ENCODE peak calls at places on chromosomes 2 and 18, in ten cellular contexts. U is effector CD8-positive, alpha-beta T cell; M is stimulated activated CD4-positive, alpha-beta T cell treated with anti-CD3 and anti-CD28 coated beads, Interleukin-15, amount 100 ng/mL, for 1 hour; D is effector CD4-positive, alpha-beta T cell; R is islet precursor cell; F is cardiac fibroblast; C is HuH-7; S is activated CD4-positive, alpha-beta T cell treated with anti-CD3 and anti-CD28 coated beads, Interleukin-2, amount 50 U/mL, for 1 hour; J is GM04503; B is colonic mucosa. K is an unnamed sample.

GRCh38 chr18:26436176-26437031 is 111.9 kb downstream of the KCTD1 start:
- DNase-seq in F (peak), C (no peak), B (no peak), U (no peak), M (no peak), D (no peak), R (peak), J (peak), S (no peak), K (no peak)

GRCh38 chr2:187552959-187553681 is 1.1 kb downstream of the TFPI start:
- DNase-seq in B (no peak), C (no peak), S (no peak), M (no peak), R (no peak), D (no peak), J (no peak), F (peak), U (no peak), K (no peak)

GRCh38 chr2:20660506-20660905 is 6.4 kb upstream of the GDF7 start:
- DNase-seq in C (no peak), B (no peak), J (no peak), R (no peak), D (no peak), U (no peak), S (no peak), F (no peak), M (no peak), K (no peak)

GRCh38 chr2:208147008-208147407 is 1.1 kb upstream of the CRYGB start:
- DNase-seq in B (no peak), M (no peak), R (no peak), F (no peak), U (no peak), S (no peak), J (no peak), D (no peak), C (no peak), K (no peak)

GRCh38 chr18:22470141-22470510 is 52.4 kb upstream of the CTAGE1 start:
- DNase-seq in F (peak), D (no peak), C (no peak), R (no peak), U (no peak), S (no peak), J (no peak), B (no peak), M (no peak), K (no peak)

GRCh38 chr2:64987001-64987962 is 1.9 kb upstream of the SLC1A4 start:
- DNase-seq in J (no peak), D (no peak), M (no peak), F (peak), B (no peak), C (no peak), S (no peak), U (no peak), R (no peak), K (no peak)

GRCh38 chr2:96665083-96665569 is 22.6 kb downstream of the FER1L5 start:
- DNase-seq in J (peak), B (no peak), S (no peak), C (no peak), F (peak), R (no peak), U (no peak), M (no peak), D (no peak), K (no peak)

GRCh38 chr2:1874101-1874865 is 130.0 kb upstream of the PXDN start:
- DNase-seq in U (no peak), S (no peak), M (no peak), C (no peak), J (no peak), D (no peak), B (no peak), R (no peak), F (no peak), K (no peak)

GRCh38 chr2:134679740-134680139 is 39.1 kb downstream of the TMEM163 start:
- DNase-seq in C (no peak), R (no peak), M (no peak), S (peak), D (peak), F (no peak), J (no peak), B (no peak), U (peak), K (no peak)

GRCh38 chr2:174614261-174614660 is 16.7 kb upstream of the WIPF1 start:
- DNase-seq in B (no peak), R (no peak), M (no peak), S (no peak), C (no peak), F (peak), U (no peak), J (peak), D (no peak), K (no peak)

GRCh38 chr2:56055405-56055804 is 128.4 kb upstream of the CCDC85A start:
- DNase-seq in M (no peak), U (no peak), D (no peak), B (no peak), F (no peak), C (no peak), S (no peak), R (no peak), J (no peak), K (no peak)

GRCh38 chr2:6372317-6372903 is 493.3 kb downstream of the CMPK2 start:
- DNase-seq in B (peak), R (peak), F (no peak), C (peak), U (no peak), M (no peak), S (no peak), J (peak), D (no peak), K (no peak)

GRCh38 chr18:42164556-42164955 is 209.5 kb downstream of the PIK3C3 start:
- DNase-seq in B (no peak), R (no peak), C (no peak), D (no peak), F (peak), J (no peak), S (no peak), M (no peak), U (no peak), K (no peak)

GRCh38 chr2:12412898-12413305 is 303.8 kb upstream of the TRIB2 start:
- DNase-seq in M (no peak), J (no peak), U (no peak), R (peak), C (no peak), B (no peak), F (peak), D (peak), S (no peak), K (no peak)

GRCh38 chr2:109171444-109172334 is 42.7 kb downstream of the SH3RF3 start:
- DNase-seq in J (peak), B (peak), M (no peak), D (no peak), F (peak), C (no peak), S (no peak), R (peak), U (no peak), K (no peak)

GRCh38 chr2:206692971-206693370 is 25.2 kb downstream of the DYTN start:
- DNase-seq in U (no peak), F (no peak), C (no peak), S (no peak), B (no peak), J (no peak), R (no peak), M (no peak), D (no peak), K (no peak)

GRCh38 chr18:57771183-57771582 is 31.9 kb downstream of the ATP8B1 start:
- DNase-seq in B (peak), S (no peak), C (peak), F (no peak), D (no peak), U (no peak), J (no peak), R (no peak), M (no peak), K (no peak)

GRCh38 chr2:56133931-56134629 is 49.7 kb upstream of the CCDC85A start:
- DNase-seq in R (no peak), S (no peak), J (no peak), M (no peak), F (no peak), C (no peak), D (no peak), U (no peak), B (no peak), K (no peak)

GRCh38 chr2:138818479-138818878 is 38.3 kb upstream of the NXPH2 start:
- DNase-seq in B (no peak), F (no peak), D (no peak), S (no peak), J (no peak), C (no peak), M (no peak), R (no peak), U (no peak), K (no peak)

GRCh38 chr2:6965071-6965795 is 48.0 kb downstream of the RNF144A start:
- DNase-seq in R (peak), U (no peak), D (no peak), M (no peak), J (no peak), F (no peak), C (no peak), B (no peak), S (no peak), K (no peak)

GRCh38 chr2:229910832-229911412 is 10.9 kb downstream of the TRIP12 start:
- DNase-seq in S (peak), U (no peak), J (no peak), D (no peak), R (no peak), F (peak), M (no peak), B (no peak), C (peak), K (no peak)

GRCh38 chr2:241391892-241392665 is 36.0 kb downstream of the FARP2 start:
- DNase-seq in D (peak), S (no peak), R (peak), B (peak), F (peak), M (no peak), J (no peak), C (peak), U (no peak), K (no peak)

GRCh38 chr18:14086459-14087231 is 45.6 kb downstream of the ZNF519 start:
- DNase-seq in D (no peak), S (no peak), C (peak), J (peak), M (no peak), B (no peak), R (peak), U (no peak), F (peak), K (no peak)

GRCh38 chr2:176189666-176190641 is 1.5 kb downstream of the HOXD1 start:
- DNase-seq in B (no peak), D (no peak), M (no peak), U (no peak), C (no peak), F (no peak), S (no peak), R (peak), J (no peak), K (no peak)

GRCh38 chr2:67135201-67135600 is 261.9 kb upstream of the ETAA1 start:
- DNase-seq in B (no peak), S (no peak), U (no peak), D (no peak), F (no peak), M (no peak), J (no peak), R (no peak), C (no peak), K (no peak)

GRCh38 chr2:36287363-36288275 is 68.0 kb upstream of the CRIM1 start:
- DNase-seq in S (no peak), B (no peak), C (no peak), F (peak), D (no peak), R (no peak), M (no peak), J (no peak), U (no peak), K (no peak)

GRCh38 chr18:61475931-61476330 is 142.7 kb downstream of the CDH20 start:
- DNase-seq in D (no peak), B (no peak), C (no peak), J (no peak), F (no peak), R (peak), M (no peak), U (no peak), S (no peak), K (no peak)

GRCh38 chr18:70258243-70258642 is 30.6 kb upstream of the SOCS6 start:
- DNase-seq in R (no peak), D (no peak), C (no peak), S (no peak), U (no peak), M (no peak), B (no peak), F (no peak), J (no peak), K (no peak)

GRCh38 chr2:129888896-129889295 is 90.6 kb upstream of the RAB6C start:
- DNase-seq in J (peak), R (peak), F (no peak), D (no peak), S (no peak), C (no peak), M (no peak), B (no peak), U (no peak), K (no peak)

GRCh38 chr18:50944245-50944917 is 23.5 kb upstream of the ELAC1 start:
- DNase-seq in R (peak), D (no peak), C (no peak), F (peak), B (no peak), S (no peak), M (no peak), J (no peak), U (no peak), K (no peak)

GRCh38 chr2:156192468-156192867 is 140.1 kb downstream of the NR4A2 start:
- DNase-seq in R (no peak), U (no peak), S (no peak), D (no peak), B (no peak), M (no peak), J (no peak), C (no peak), F (no peak), K (no peak)

GRCh38 chr2:65786765-65787164 is 354.4 kb upstream of the SPRED2 start:
- DNase-seq in M (no peak), B (no peak), J (no peak), F (no peak), S (no peak), D (no peak), R (no peak), U (no peak), C (no peak), K (no peak)

GRCh38 chr18:26133652-26134051 is at the start of gene PSMA8:
- DNase-seq in B (no peak), R (peak), D (peak), M (peak), F (no peak), J (no peak), S (peak), C (no peak), U (peak), K (peak)

GRCh38 chr18:79489048-79489899 is 93.5 kb downstream of the NFATC1 start:
- DNase-seq in C (no peak), B (no peak), S (no peak), U (no peak), D (no peak), M (no peak), J (no peak), F (no peak), R (peak), K (no peak)

GRCh38 chr18:49677081-49677480 is 115.2 kb downstream of the LIPG start:
- DNase-seq in S (no peak), R (no peak), D (no peak), F (no peak), B (no peak), U (no peak), C (no peak), M (no peak), J (no peak), K (no peak)

GRCh38 chr2:109473006-109473380 is 140.8 kb downstream of the SEPTIN10 start:
- DNase-seq in C (no peak), U (no peak), R (peak), B (no peak), J (no peak), M (no peak), F (no peak), S (no peak), D (no peak), K (no peak)

GRCh38 chr2:120443946-120444345 is 98.0 kb downstream of the INHBB start:
- DNase-seq in C (no peak), S (no peak), J (no peak), F (no peak), B (no peak), M (no peak), U (no peak), D (no peak), R (no peak), K (no peak)